ENCODE peak calls at places on chromosomes 2 and 18, in eight cellular contexts. U is SK-N-SH, M is vagina, P is psoas muscle, X is sigmoid colon, C is A549, N is tibial nerve, S is Peyer's patch. F is an unnamed sample. For H3K4me1, the result is how much of the 10 kb centered on the place peaks cover.

GRCh38 chr2:66885775-66886402 is 451.0 kb downstream of the MEIS1 start:
- DNase-seq in U (no peak), M (no peak), P (no peak), X (no peak), C (no peak), N (no peak), S (no peak), F (no peak)

GRCh38 chr2:113173563-113174368 is at the start of gene PSD4:
- DNase-seq in U (no peak), M (no peak), P (peak), X (no peak), C (no peak), N (no peak), S (peak), F (peak)

GRCh38 chr2:119490653-119491195 is 33.6 kb downstream of the SCTR start:
- DNase-seq in U (no peak), M (peak), P (no peak), X (no peak), C (no peak), N (no peak), S (no peak), F (no peak)

GRCh38 chr2:47008381-47009280 is 93.0 kb upstream of the MCFD2 start:
- DNase-seq in U (peak), M (no peak), P (peak), X (peak), C (no peak), N (no peak), S (no peak), F (peak)

GRCh38 chr2:207767461-207768167 is 2.1 kb downstream of the FZD5 start:
- DNase-seq in U (peak), M (no peak), P (peak), X (peak), C (peak), N (peak), S (peak), F (peak)

GRCh38 chr2:138777996-138778395 is 2.2 kb downstream of the NXPH2 start:
- DNase-seq in U (no peak), M (no peak), P (no peak), X (no peak), C (no peak), N (no peak), S (no peak), F (no peak)

GRCh38 chr18:904135-905090 is at the start of gene ADCYAP1:
- DNase-seq in U (peak), M (no peak), P (no peak), X (no peak), C (no peak), N (no peak), S (no peak), F (no peak)

GRCh38 chr18:47949197-47949596 is 18.7 kb upstream of the SMAD2 start:
- DNase-seq in U (no peak), M (no peak), P (no peak), X (no peak), C (no peak), N (no peak), S (no peak), F (no peak)

GRCh38 chr2:19574788-19575260 is 216.4 kb upstream of the OSR1 start:
- DNase-seq in U (no peak), M (no peak), P (peak), X (peak), C (no peak), N (peak), S (peak), F (peak)

GRCh38 chr18:79139206-79139605 is 70.0 kb downstream of the ATP9B start:
- DNase-seq in U (no peak), M (no peak), P (no peak), X (no peak), C (no peak), N (no peak), S (no peak), F (no peak)

GRCh38 chr18:8562914-8563313 is 46.3 kb upstream of the RAB12 start:
- DNase-seq in U (peak), M (no peak), P (no peak), X (no peak), C (no peak), N (no peak), S (no peak), F (no peak)

GRCh38 chr2:88627856-88628568 is 748 bp upstream of the EIF2AK3 start:
- DNase-seq in U (peak), M (peak), P (peak), X (peak), C (peak), N (peak), S (peak), F (peak)

GRCh38 chr18:961644-962355 is 57.1 kb downstream of the ADCYAP1 start:
- DNase-seq in U (peak), M (no peak), P (no peak), X (no peak), C (no peak), N (no peak), S (peak), F (no peak)

GRCh38 chr2:40401896-40402295 is 50.0 kb downstream of the SLC8A1 start:
- DNase-seq in U (no peak), M (no peak), P (no peak), X (no peak), C (no peak), N (no peak), S (no peak), F (no peak)

GRCh38 chr2:174340400-174341300 is 5.9 kb downstream of the SP9 start:
- DNase-seq in U (peak), M (no peak), P (peak), X (no peak), C (no peak), N (no peak), S (no peak), F (no peak)

GRCh38 chr2:205658068-205658467 is 24.2 kb upstream of the NRP2 start:
- DNase-seq in U (no peak), M (no peak), P (no peak), X (no peak), C (no peak), N (no peak), S (no peak), F (no peak)

GRCh38 chr2:236569593-236569973 is at the start of gene ACKR3:
- DNase-seq in U (peak), M (peak), P (peak), X (peak), C (peak), N (peak), S (peak), F (peak)

GRCh38 chr2:176093145-176093888 is 796 bp downstream of the HOXD13 start:
- DNase-seq in U (peak), M (no peak), P (no peak), X (no peak), C (no peak), N (no peak), S (peak), F (no peak)
- TF ChIP-seq CTCF in U (peak), M (no peak), P (no peak), X (no peak), C (peak), N (no peak), S (no peak), F (no peak)

DNA sequence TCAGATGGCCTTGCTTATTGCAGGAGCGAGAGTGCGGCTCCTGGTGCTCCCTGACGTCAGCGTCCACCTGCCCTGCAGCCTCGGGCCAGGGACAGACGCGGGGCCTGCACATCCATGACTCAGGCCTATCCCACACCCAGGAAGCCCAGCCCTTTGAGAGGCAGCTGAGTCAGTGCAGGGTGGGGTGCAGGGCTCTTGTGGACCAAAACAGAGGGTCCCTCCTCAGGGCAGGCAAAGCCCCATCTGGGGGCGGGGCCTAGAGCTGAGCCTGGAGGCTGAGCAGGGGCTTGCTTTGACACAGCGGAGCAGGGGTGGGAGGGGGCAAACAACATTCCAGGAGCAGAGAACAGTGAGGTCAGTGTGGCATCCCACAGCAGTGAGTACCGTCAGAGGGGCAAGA is 7.7 kb upstream of the ARHGEF4 start:
- DNase-seq in U (no peak), M (no peak), P (no peak), X (no peak), C (peak), N (no peak), S (no peak), F (no peak)
- H3K4me1 ChIP-seq in U (under half), M (under half), P (under half), X (under half), C (under half), N (under half), S (under half), F (under half)

DNA sequence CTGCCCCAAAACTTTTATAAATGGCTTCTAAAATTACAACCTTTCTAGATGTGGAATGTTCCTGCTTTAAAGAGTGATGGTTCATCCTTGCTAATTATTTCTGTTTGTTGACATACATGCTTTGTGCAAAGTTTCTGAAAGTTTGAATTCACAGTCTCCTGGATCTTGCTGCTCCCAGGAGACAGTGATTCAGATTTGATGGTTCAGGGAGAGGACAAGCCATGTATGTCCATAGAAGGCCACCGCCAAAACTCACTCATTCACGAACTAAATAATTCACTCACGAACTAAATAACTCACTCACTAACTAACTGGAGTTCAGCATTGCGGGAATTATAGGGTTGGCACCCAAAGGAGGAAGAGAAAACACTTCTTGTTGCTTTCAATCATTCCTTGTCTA is 416.5 kb upstream of the ZEB2 start:
- DNase-seq in U (no peak), M (no peak), P (no peak), X (no peak), C (no peak), N (no peak), S (no peak), F (no peak)
- H3K27ac ChIP-seq in U (no peak), M (peak), P (no peak), X (no peak), C (no peak), N (no peak), S (no peak), F (peak)

GRCh38 chr2:217444932-217445331 is 557.9 kb downstream of the TNS1 start:
- DNase-seq in U (no peak), M (no peak), P (no peak), X (no peak), C (no peak), N (no peak), S (no peak), F (no peak)

GRCh38 chr2:217445726-217446125 is 557.1 kb downstream of the TNS1 start:
- DNase-seq in U (no peak), M (no peak), P (no peak), X (no peak), C (no peak), N (no peak), S (no peak), F (no peak)

GRCh38 chr2:217440000-217440399 is 562.8 kb downstream of the TNS1 start:
- DNase-seq in U (no peak), M (no peak), P (no peak), X (no peak), C (no peak), N (no peak), S (no peak), F (no peak)

GRCh38 chr2:217449436-217449835 is 553.4 kb downstream of the TNS1 start:
- DNase-seq in U (no peak), M (no peak), P (no peak), X (no peak), C (no peak), N (no peak), S (no peak), F (no peak)

GRCh38 chr2:217444509-217444908 is 558.3 kb downstream of the TNS1 start:
- DNase-seq in U (no peak), M (no peak), P (no peak), X (no peak), C (no peak), N (no peak), S (no peak), F (no peak)
- TF ChIP-seq CTCF in U (no peak), M (no peak), P (no peak), X (no peak), C (no peak), N (no peak), S (no peak), F (no peak)

GRCh38 chr2:235002198-235003095 is 50.6 kb downstream of the SH3BP4 start:
- DNase-seq in U (no peak), M (no peak), P (no peak), X (peak), C (no peak), N (no peak), S (peak), F (no peak)
- H3K4me1 ChIP-seq in U (under half), M (under half), P (under half), X (under half), C (half or more), N (under half), S (under half), F (under half)

GRCh38 chr2:152222975-152223638 is 47.5 kb upstream of the STAM2 start:
- DNase-seq in U (peak), M (no peak), P (peak), X (peak), C (no peak), N (peak), S (peak), F (peak)
- H3K27ac ChIP-seq in U (no peak), M (no peak), P (no peak), X (peak), C (no peak), N (peak), S (no peak), F (peak)

DNA sequence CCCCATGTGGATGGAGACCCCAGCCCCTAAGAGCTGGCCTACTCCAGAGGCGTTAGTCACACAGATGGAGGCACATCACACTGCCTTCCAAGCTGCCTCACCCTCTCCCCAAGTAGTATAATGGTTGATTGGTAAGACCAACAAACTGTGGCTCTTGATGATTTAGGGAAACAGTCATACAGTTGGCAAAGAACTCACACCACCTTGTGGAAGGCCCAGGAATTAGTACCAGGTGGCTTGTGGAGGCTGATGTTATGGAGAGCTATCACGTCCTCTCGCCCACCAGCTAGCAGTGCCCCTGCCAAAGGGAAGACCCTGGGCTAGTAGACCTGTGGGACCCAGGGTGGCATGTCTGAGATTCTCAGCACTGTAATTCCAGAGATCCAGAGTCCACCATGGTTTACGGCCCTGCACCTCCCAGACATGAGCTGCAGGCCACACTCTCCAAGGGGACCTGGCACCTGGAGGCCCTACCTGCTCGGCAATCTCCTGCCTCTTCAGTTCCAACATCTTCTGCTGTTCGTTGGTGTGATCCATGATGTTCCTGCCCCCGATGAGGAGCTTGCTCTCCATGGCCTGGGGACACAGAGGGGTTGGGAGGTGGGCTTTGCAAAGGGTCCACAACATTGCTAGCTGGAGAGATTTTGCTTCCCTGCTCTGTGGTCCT is 26.3 kb downstream of the KIF3C start:
- DNase-seq in U (no peak), M (no peak), P (no peak), X (no peak), C (no peak), N (no peak), S (no peak), F (no peak)
- TF ChIP-seq CTCF in U (peak), M (no peak), P (no peak), X (no peak), C (peak), N (no peak), S (no peak), F (no peak)

GRCh38 chr18:23826850-23827620 is 137.8 kb downstream of the LAMA3 start:
- DNase-seq in U (no peak), M (peak), P (no peak), X (no peak), C (no peak), N (no peak), S (no peak), F (no peak)
- H3K4me1 ChIP-seq in U (under half), M (under half), P (under half), X (under half), C (under half), N (under half), S (under half), F (under half)

DNA sequence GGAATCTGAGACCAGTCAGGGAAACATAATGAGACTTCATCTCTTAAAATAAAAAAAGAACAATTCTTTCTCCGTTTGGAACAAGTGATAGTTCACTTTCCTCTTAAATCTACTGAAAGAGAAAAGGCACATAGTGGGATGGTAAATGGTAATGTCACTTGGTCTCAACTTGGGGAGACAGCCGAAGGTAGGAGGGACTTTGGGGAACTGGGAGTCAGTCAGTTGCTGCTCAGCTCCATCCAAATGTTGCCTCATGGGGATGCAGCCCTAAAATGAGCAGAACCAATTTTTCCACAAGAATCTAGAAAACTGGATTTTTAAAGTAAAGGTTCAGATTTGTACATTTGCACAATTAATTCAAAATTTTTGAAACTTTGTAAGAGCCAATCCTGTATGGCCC is 19.2 kb downstream of the RASGRP3 start:
- DNase-seq in U (no peak), M (no peak), P (no peak), X (no peak), C (no peak), N (no peak), S (no peak), F (no peak)
- H3K27ac ChIP-seq in U (peak), M (no peak), P (no peak), X (no peak), C (no peak), N (no peak), S (no peak), F (no peak)

DNA sequence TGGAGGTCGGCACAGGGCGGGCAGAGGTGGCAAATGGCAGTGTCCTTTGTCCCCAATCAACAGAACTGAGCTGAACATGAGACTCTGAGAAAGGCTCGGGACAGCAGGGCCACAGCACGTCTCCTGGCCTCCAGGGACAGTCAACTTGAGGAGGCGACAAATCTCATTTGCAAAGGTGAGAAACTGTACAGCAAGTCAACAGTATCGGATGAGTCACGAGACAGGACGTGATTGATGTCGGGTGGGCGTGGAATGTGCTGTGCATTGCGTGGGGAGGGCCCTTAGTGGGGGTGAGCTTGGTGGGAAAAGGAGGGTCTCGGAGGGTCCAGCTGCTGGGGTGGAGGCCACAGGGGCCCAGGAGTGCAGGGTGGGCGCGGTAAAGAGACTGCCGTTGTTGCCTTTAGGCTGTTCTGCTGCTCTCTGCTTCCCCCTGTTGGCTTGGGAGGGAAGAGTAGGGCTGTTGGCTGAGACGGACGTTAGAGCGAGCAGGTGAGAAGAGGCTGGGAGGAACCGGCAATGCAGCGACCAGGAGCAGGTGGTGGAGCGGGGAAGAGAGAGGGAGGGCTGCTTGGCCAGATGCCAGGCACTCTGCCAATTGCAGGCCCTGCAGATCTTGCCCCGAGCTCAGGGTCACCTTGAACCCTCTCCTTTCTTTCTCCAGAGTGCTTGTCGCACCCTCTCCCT is 164.3 kb downstream of the BCL2 start:
- DNase-seq in U (peak), M (peak), P (peak), X (peak), C (peak), N (no peak), S (peak), F (peak)
- TF ChIP-seq CTCF in U (peak), M (peak), P (peak), X (peak), C (peak), N (peak), S (peak), F (peak)